ENCODE peak calls at places on chromosomes 16 and 17, in eight cellular contexts. H, K, T, Y, D, R, P and U are unnamed samples.

GRCh38 chr17:66633322-66633965 is 201.5 kb upstream of the CACNG5 start:
- DNase-seq in H (peak), K (peak), T (no peak), Y (peak), D (no peak), R (no peak), P (peak), U (no peak)

GRCh38 chr16:30829130-30830071 is 42.4 kb upstream of the ZNF629 start:
- DNase-seq in H (no peak), K (no peak), T (no peak), Y (no peak), D (no peak), R (no peak), P (no peak), U (no peak)

GRCh38 chr17:19369107-19369778 is 6.7 kb upstream of the B9D1 start:
- DNase-seq in H (no peak), K (no peak), T (no peak), Y (no peak), D (peak), R (no peak), P (no peak), U (no peak)

GRCh38 chr17:20771104-20771503 is 191.6 kb downstream of the CDRT15L2 start:
- DNase-seq in H (no peak), K (no peak), T (no peak), Y (no peak), D (no peak), R (no peak), P (no peak), U (no peak)

GRCh38 chr17:45155483-45155882 is 6.2 kb upstream of the HEXIM2 start:
- DNase-seq in H (no peak), K (no peak), T (no peak), Y (no peak), D (no peak), R (no peak), P (no peak), U (no peak)

GRCh38 chr16:27449434-27450188 is 47.6 kb downstream of the IL21R start:
- DNase-seq in H (peak), K (peak), T (no peak), Y (no peak), D (no peak), R (peak), P (no peak), U (no peak)

GRCh38 chr16:4320030-4320429 is 4.2 kb downstream of the GLIS2 start:
- DNase-seq in H (no peak), K (no peak), T (no peak), Y (peak), D (no peak), R (no peak), P (no peak), U (no peak)

GRCh38 chr16:68778551-68779231 is 41.6 kb downstream of the CDH1 start:
- DNase-seq in H (no peak), K (no peak), T (peak), Y (no peak), D (no peak), R (no peak), P (no peak), U (peak)

GRCh38 chr16:83113317-83113716 is 486.5 kb downstream of the CDH13 start:
- DNase-seq in H (peak), K (no peak), T (no peak), Y (peak), D (peak), R (no peak), P (no peak), U (peak)

GRCh38 chr16:82808036-82808435 is 181.3 kb downstream of the CDH13 start:
- DNase-seq in H (no peak), K (no peak), T (no peak), Y (no peak), D (no peak), R (no peak), P (no peak), U (no peak)

GRCh38 chr16:47493358-47494337 is 32.5 kb downstream of the PHKB start:
- DNase-seq in H (no peak), K (no peak), T (no peak), Y (no peak), D (no peak), R (no peak), P (no peak), U (no peak)

GRCh38 chr17:79777166-79777843 is 643 bp upstream of the CBX2 start:
- DNase-seq in H (peak), K (no peak), T (no peak), Y (peak), D (peak), R (no peak), P (peak), U (peak)

GRCh38 chr17:9321862-9322261 is 253.8 kb downstream of the STX8 start:
- DNase-seq in H (no peak), K (no peak), T (no peak), Y (no peak), D (no peak), R (no peak), P (no peak), U (no peak)

GRCh38 chr16:31022574-31023251 is 10.6 kb upstream of the STX4 start:
- DNase-seq in H (no peak), K (no peak), T (no peak), Y (no peak), D (no peak), R (no peak), P (no peak), U (no peak)